ENCODE peak calls at places on chromosomes 13 and 19, in ten cellular contexts. L is cardiac muscle cell; P is left lung; C is CD8-positive, alpha-beta memory T cell; S is BE2C; Y is cardiac fibroblast; D is skeletal muscle cell; O is Peyer's patch; R is heart right ventricle; B is upper lobe of right lung. J is an unnamed sample.

GRCh38 chr13:41827507-41828213 is 133.2 kb downstream of the VWA8 start:
- DNase-seq in R (no peak), O (no peak), Y (peak), L (no peak), S (no peak), C (no peak), P (no peak), B (no peak), D (peak), J (peak)

GRCh38 chr19:46660008-46660517 is 919 bp downstream of the DACT3 start:
- DNase-seq in S (peak), R (peak), L (peak), P (peak), B (no peak), D (no peak), O (no peak), Y (peak), C (no peak), J (no peak)

GRCh38 chr19:56170261-56170660 is 5.5 kb upstream of the GALP start:
- DNase-seq in P (peak), D (peak), L (no peak), S (no peak), B (peak), R (peak), O (peak), Y (no peak), C (no peak), J (no peak)

GRCh38 chr13:29508130-29508873 is 87.2 kb downstream of the SLC7A1 start:
- DNase-seq in S (peak), D (peak), Y (peak), L (peak), P (peak), C (peak), B (peak), O (peak), R (peak), J (peak)

GRCh38 chr13:73870970-73871935 is 263.0 kb downstream of the KLF12 start:
- DNase-seq in P (no peak), C (no peak), Y (peak), R (peak), B (no peak), D (peak), O (no peak), L (no peak), S (no peak), J (no peak)

GRCh38 chr13:25901460-25902376 is 150.1 kb downstream of the SHISA2 start:
- DNase-seq in C (peak), R (no peak), P (no peak), B (no peak), Y (peak), L (no peak), S (no peak), D (peak), O (no peak), J (no peak)

GRCh38 chr19:10217085-10217484 is 14.0 kb downstream of the S1PR2 start:
- DNase-seq in D (no peak), C (no peak), O (no peak), S (no peak), P (no peak), B (no peak), L (no peak), Y (no peak), R (no peak), J (no peak)

GRCh38 chr19:33758541-33759013 is 38.1 kb upstream of the KCTD15 start:
- DNase-seq in R (no peak), P (peak), Y (no peak), S (no peak), B (peak), C (no peak), O (no peak), L (peak), D (no peak), J (no peak)

GRCh38 chr13:46124531-46124966 is 19.7 kb upstream of the CPB2 start:
- DNase-seq in O (no peak), Y (no peak), S (no peak), R (no peak), B (peak), L (no peak), D (no peak), C (no peak), P (peak), J (no peak)

GRCh38 chr13:66657165-66657895 is 572.8 kb downstream of the PCDH9 start:
- DNase-seq in P (peak), B (no peak), C (no peak), L (no peak), D (peak), O (no peak), R (peak), S (peak), Y (peak), J (peak)

GRCh38 chr19:6890938-6891337 is 3.6 kb downstream of the ADGRE1 start:
- DNase-seq in C (no peak), O (no peak), R (no peak), Y (no peak), D (no peak), L (no peak), P (no peak), S (no peak), B (no peak), J (no peak)

GRCh38 chr13:30898721-30899188 is 7.3 kb upstream of the MEDAG start:
- DNase-seq in R (peak), P (no peak), B (no peak), Y (peak), S (no peak), O (no peak), L (no peak), D (peak), C (no peak), J (peak)

GRCh38 chr13:114173753-114174152 is 5.3 kb upstream of the CFAP97D2 start:
- DNase-seq in O (no peak), S (no peak), Y (peak), C (no peak), P (no peak), B (no peak), D (no peak), R (no peak), L (no peak), J (no peak)

GRCh38 chr13:59435024-59435423 is 728.7 kb downstream of the DIAPH3 start:
- DNase-seq in L (no peak), Y (no peak), D (no peak), B (no peak), O (no peak), R (no peak), C (no peak), P (no peak), S (no peak), J (no peak)

GRCh38 chr19:6412111-6412999 is 12.3 kb downstream of the KHSRP start:
- DNase-seq in P (no peak), C (peak), O (peak), D (no peak), L (peak), S (peak), B (peak), R (no peak), Y (peak), J (no peak)

GRCh38 chr13:101305981-101306411 is 110.3 kb downstream of the NALCN start:
- DNase-seq in R (no peak), P (no peak), S (peak), B (no peak), L (no peak), O (no peak), C (no peak), D (no peak), Y (no peak), J (no peak)

GRCh38 chr19:6383188-6383587 is 7.5 kb upstream of the PSPN start:
- DNase-seq in L (no peak), D (no peak), C (no peak), Y (no peak), B (no peak), S (no peak), O (no peak), P (no peak), R (no peak), J (no peak)

GRCh38 chr19:42397315-42398166 is 7.4 kb upstream of the CNFN start:
- DNase-seq in D (no peak), S (no peak), R (no peak), Y (no peak), O (no peak), C (no peak), L (no peak), B (no peak), P (no peak), J (no peak)

GRCh38 chr13:22793598-22794134 is 387.1 kb upstream of the SGCG start:
- DNase-seq in D (no peak), L (peak), P (no peak), C (no peak), S (no peak), Y (no peak), B (no peak), O (no peak), R (no peak), J (no peak)

GRCh38 chr13:98297043-98297442 is 120.0 kb upstream of the RNF113B start:
- DNase-seq in D (no peak), S (no peak), B (no peak), R (no peak), P (no peak), Y (no peak), C (no peak), O (no peak), L (no peak), J (no peak)

GRCh38 chr19:13094771-13095392 is 7.8 kb downstream of the LYL1 start:
- DNase-seq in D (no peak), L (no peak), B (no peak), P (no peak), S (peak), O (no peak), Y (no peak), C (no peak), R (no peak), J (no peak)

GRCh38 chr19:55516878-55517620 is 19.9 kb downstream of the SBK2 start:
- DNase-seq in B (peak), P (peak), O (peak), Y (peak), S (peak), C (peak), R (peak), D (peak), L (peak), J (peak)

GRCh38 chr19:37466277-37466797 is 907 bp downstream of the ZNF569 start:
- DNase-seq in Y (no peak), R (no peak), B (no peak), C (no peak), P (no peak), S (no peak), L (no peak), D (no peak), O (no peak), J (no peak)

GRCh38 chr19:12701596-12702282 is 5.3 kb upstream of the FBXW9 start:
- DNase-seq in O (no peak), S (no peak), L (no peak), R (no peak), P (no peak), Y (no peak), B (no peak), C (no peak), D (no peak), J (no peak)

GRCh38 chr13:42594577-42595571 is 20.9 kb downstream of the TNFSF11 start:
- DNase-seq in O (no peak), L (peak), B (no peak), D (peak), Y (peak), C (peak), R (peak), S (peak), P (peak), J (peak)

GRCh38 chr19:35935911-35936737 is at the start of gene LRFN3:
- DNase-seq in Y (peak), S (peak), P (peak), R (peak), C (peak), O (peak), B (peak), D (peak), L (peak), J (no peak)

GRCh38 chr19:40744554-40745401 is 5.5 kb downstream of the ACTMAP start:
- DNase-seq in B (peak), C (no peak), P (peak), L (peak), R (no peak), Y (no peak), D (no peak), O (no peak), S (no peak), J (no peak)

GRCh38 chr19:29285878-29286277 is 72.9 kb upstream of the UQCRFS1 start:
- DNase-seq in B (peak), Y (no peak), S (peak), C (no peak), O (no peak), R (no peak), D (no peak), L (peak), P (no peak), J (no peak)

GRCh38 chr19:33746159-33746558 is 50.5 kb upstream of the KCTD15 start:
- DNase-seq in O (no peak), B (no peak), C (no peak), L (no peak), P (no peak), S (no peak), R (no peak), D (no peak), Y (no peak), J (no peak)

GRCh38 chr19:35856001-35856400 is 710 bp upstream of the KIRREL2 start:
- DNase-seq in R (no peak), D (no peak), O (no peak), B (no peak), L (peak), P (no peak), C (no peak), Y (no peak), S (no peak), J (no peak)

GRCh38 chr19:16366433-16367268 is 42.0 kb downstream of the KLF2 start:
- DNase-seq in S (no peak), R (no peak), D (no peak), O (peak), L (no peak), Y (no peak), P (no peak), B (no peak), C (no peak), J (no peak)

GRCh38 chr13:22128413-22129198 is 457.7 kb downstream of the FGF9 start:
- DNase-seq in C (no peak), O (no peak), S (no peak), R (no peak), D (no peak), L (no peak), Y (no peak), B (no peak), P (no peak), J (no peak)

GRCh38 chr13:107457686-107458085 is 757.6 kb downstream of the LIG4 start:
- DNase-seq in S (no peak), Y (no peak), P (no peak), B (no peak), D (no peak), R (no peak), O (no peak), L (no peak), C (no peak), J (no peak)
- H3K4me3 ChIP-seq in S (no peak), Y (no peak), P (no peak), B (no peak), D (no peak), R (no peak), O (no peak), L (no peak), C (no peak), J (no peak)

DNA sequence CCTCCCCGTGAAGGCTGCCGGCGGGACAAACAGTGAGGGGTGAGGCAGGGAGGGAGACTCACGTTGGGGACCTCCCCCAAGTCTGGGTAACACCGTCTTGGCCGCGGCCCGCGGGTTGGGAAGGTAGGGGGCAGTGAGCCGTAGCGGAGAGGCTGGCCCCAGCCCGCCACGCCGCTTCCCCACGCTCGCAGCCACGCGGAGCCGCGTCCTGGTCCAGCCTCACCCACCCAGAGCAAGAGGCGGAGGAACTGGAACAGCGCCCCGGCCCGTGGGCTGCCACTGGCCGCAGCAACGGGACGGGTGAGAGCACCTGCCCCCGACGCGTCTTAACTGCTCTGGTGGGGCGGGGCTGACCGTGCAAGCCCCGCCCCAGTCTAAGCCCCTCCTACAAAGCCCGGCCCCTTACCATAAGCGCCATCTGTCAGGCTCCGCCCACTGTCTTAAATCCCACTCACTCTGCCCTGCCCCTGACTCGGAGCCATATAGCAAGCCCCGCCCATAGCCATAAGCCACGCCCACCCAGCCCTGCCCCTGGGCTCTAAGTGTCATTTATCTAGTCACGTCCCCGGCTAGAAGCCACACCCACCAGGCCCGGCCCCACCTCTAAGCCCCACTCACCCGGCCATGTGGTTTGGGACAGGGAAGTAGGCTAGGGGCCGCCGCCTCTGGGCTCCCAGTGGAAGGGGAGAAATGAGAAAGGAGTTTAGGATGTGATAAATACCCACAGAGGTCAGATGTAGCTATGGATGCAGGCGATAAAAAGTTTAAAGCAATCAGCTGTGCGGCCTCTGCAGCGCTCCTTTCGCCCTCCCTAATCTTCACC is 2.1 kb upstream of the CCL25 start:
- DNase-seq in Y (peak), R (peak), D (peak), O (peak), L (peak), P (peak), S (peak), C (peak), B (peak), J (peak)
- H3K4me3 ChIP-seq in Y (no peak), R (peak), D (peak), O (peak), L (peak), P (peak), S (peak), C (peak), B (peak), J (peak)

DNA sequence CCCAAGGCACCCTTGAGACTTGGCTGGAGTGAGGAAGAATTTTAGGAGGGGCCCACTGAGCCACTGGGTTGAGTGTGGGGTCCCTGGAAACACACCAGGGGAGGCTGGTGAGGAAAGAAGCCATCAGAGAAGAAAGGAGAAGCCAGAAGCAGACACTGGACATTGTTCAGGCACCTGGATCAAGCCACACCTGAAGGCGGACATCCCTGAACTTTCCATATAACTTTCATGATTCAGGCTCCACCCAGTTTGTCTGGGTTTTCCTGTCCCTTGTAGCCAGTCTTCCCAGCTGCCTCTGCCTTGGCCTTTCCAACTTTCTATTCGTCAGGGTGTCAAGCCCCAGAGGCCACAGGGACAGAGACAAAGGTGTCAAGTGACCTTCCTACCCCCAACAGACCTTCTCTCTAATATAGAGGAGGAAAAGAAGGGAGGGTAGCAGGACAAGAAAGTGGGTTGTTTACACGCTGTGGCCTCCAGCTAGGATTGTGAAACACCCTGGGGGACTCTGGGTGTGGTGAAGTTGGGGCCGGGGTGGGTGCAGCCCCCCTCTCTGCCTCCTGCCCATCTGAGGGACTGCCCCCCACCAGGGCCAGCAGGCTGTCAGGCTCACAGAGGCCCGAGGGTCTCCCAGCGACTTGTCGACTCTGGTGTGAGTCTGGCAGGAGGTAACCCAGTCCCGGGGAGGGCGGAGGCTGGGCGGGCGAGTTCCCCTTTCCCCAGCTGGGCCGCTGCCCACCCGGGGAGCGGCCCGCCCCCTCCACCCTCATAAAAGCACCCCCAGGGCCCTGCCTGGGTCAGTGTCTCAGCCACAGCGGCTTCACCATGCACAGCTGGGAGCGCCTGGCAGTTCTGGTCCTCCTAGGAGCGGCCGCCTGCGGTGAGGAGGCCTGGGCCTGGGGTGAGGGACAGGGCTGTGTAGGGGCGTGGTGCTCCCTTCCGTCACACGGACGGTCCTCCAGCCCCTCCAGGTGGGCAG is at the start of gene CFD:
- DNase-seq in C (no peak), B (peak), P (peak), S (no peak), D (no peak), R (no peak), O (peak), Y (peak), L (no peak), J (no peak)
- H3K4me3 ChIP-seq in C (no peak), B (peak), P (peak), S (no peak), D (peak), R (peak), O (peak), Y (no peak), L (peak), J (no peak)

DNA sequence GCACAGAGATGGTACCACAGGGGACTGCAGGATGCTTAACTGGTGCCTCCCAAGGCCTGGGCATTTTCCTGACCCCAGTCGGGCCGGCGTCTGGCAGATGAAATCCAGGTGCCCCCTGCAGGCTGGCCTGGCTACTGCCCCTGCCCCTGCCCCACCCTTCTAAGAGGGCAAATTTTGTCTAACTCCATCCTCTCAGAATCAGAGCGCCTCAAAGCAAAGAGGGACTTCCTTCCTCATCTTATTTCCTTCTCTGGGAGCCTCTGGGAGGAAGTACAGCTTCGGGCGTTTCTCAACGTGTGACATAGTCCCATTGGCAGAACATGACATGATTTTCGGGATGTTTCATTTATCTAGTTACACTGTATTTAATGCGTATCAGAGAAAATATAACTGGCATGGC is 2.7 kb downstream of the PRKACA start:
- DNase-seq in L (peak), O (peak), S (peak), D (no peak), R (peak), P (peak), Y (peak), C (peak), B (peak), J (no peak)
- H3K4me3 ChIP-seq in L (no peak), O (no peak), S (no peak), D (no peak), R (no peak), P (no peak), Y (no peak), C (no peak), B (no peak), J (no peak)

DNA sequence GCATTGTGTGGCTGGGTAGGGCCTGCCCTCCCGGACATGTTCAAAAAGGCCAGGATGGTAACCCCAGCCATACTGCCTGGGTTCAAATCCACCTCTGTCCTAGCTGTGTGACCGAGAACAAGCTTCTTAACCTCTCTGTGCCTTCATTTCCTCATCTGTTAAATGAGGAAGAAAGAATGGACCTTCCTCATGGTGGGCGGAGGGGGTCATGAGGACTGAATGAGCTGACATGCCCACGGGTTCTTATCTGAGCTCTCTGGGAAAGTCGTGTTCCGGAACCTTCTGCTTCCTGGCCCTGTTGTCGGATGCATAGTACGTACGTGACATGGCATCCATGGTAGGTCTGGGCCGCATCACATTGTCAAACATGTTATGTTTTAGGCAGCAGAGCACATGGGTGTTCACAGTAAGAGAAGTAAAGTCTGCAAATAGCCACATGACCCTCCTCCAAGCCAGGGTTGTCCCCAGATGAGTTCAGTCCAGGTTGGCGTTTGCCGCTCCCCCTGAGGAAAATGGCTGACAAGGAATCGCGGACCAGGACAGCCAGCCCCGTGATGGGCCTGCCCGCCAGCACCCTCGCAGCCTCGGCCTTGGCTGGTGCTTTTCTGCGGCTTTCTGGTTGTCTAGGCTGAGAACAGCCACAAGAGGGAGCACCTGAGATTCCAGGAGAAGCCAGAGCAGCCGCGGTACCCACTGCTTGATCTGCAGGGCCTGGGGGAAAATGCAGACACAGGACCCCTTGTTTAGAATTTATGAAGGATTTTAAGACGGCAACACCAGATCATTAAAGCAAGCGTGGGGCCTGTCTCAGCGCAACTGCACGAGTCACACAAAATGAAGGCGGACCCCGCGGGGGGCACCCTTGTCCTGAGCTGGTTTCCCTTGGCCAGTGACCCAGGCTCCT is 2.4 kb upstream of the NTN5 start:
- DNase-seq in Y (peak), S (peak), C (peak), P (peak), B (peak), D (no peak), O (peak), R (peak), L (peak), J (no peak)
- H3K4me3 ChIP-seq in Y (no peak), S (no peak), C (no peak), P (no peak), B (no peak), D (no peak), O (no peak), R (no peak), L (no peak), J (no peak)

J was measured in retinal pigment epithelial cell.